ENCODE peak calls at places on chromosomes 3 and 15, in six cellular contexts. J is T-cell, L is mesothelial cell of epicardium, U is IMR-90, C is colonic mucosa, S is psoas muscle. A is an unnamed sample.

GRCh38 chr15:51768018-51768417 is 16.6 kb downstream of the TMOD2 start:
- DNase-seq in J (peak), L (no peak), U (no peak), C (no peak), S (no peak), A (no peak)

GRCh38 chr15:78800189-78800588 is 11.1 kb downstream of the ADAMTS7 start:
- DNase-seq in J (no peak), L (no peak), U (no peak), C (no peak), S (no peak), A (no peak)

GRCh38 chr3:134658555-134658954 is 7.7 kb upstream of the KY start:
- DNase-seq in J (no peak), L (no peak), U (no peak), C (no peak), S (no peak), A (no peak)

GRCh38 chr3:194602580-194603300 is 30.5 kb downstream of the TMEM44 start:
- DNase-seq in J (no peak), L (no peak), U (peak), C (no peak), S (no peak), A (no peak)

GRCh38 chr3:30672959-30673358 is 66.6 kb downstream of the TGFBR2 start:
- DNase-seq in J (no peak), L (no peak), U (peak), C (no peak), S (peak), A (no peak)

GRCh38 chr15:34783986-34784385 is 11.4 kb downstream of the ACTC1 start:
- DNase-seq in J (no peak), L (no peak), U (no peak), C (no peak), S (no peak), A (no peak)

GRCh38 chr15:43776101-43776717 is 557 bp downstream of the ELL3 start:
- DNase-seq in J (no peak), L (no peak), U (no peak), C (peak), S (no peak), A (peak)

GRCh38 chr3:194300392-194300758 is 50.8 kb downstream of the CPN2 start:
- DNase-seq in J (no peak), L (peak), U (peak), C (peak), S (peak), A (no peak)